ENCODE peak calls at places on chromosomes 4 and X, in five cellular contexts. One of them, this sample, is unnamed.

GRCh38 chr4:57231781-57232180 is 121.6 kb upstream of the IGFBP7 start:
- DNase-seq in COR-L47: no peak
- DNase-seq in IMR-90: no peak
- DNase-seq in NCI-H2029: no peak
- DNase-seq in activated CD8-positive, alpha-beta memory T cell treated with anti-CD3 and anti-CD28 coated beads for 24 hours: no peak
- DNase-seq in this sample: peak

GRCh38 chr4:6063684-6064083 is 45.5 kb upstream of the C4orf50 start:
- DNase-seq in IMR-90: no peak
- DNase-seq in activated CD8-positive, alpha-beta memory T cell treated with anti-CD3 and anti-CD28 coated beads for 24 hours: no peak
- DNase-seq in COR-L47: no peak
- DNase-seq in NCI-H2029: no peak
- DNase-seq in this sample: no peak

GRCh38 chr4:128776794-128777216 is 32.7 kb upstream of the JADE1 start:
- DNase-seq in NCI-H2029: peak
- DNase-seq in activated CD8-positive, alpha-beta memory T cell treated with anti-CD3 and anti-CD28 coated beads for 24 hours: no peak
- DNase-seq in IMR-90: peak
- DNase-seq in COR-L47: no peak
- DNase-seq in this sample: peak

GRCh38 chrX:24100713-24101112 is 46.0 kb downstream of the EIF2S3 start:
- DNase-seq in activated CD8-positive, alpha-beta memory T cell treated with anti-CD3 and anti-CD28 coated beads for 24 hours: no peak
- DNase-seq in NCI-H2029: no peak
- DNase-seq in IMR-90: peak
- DNase-seq in COR-L47: no peak
- DNase-seq in this sample: no peak

GRCh38 chr4:85579942-85580341 is 105.0 kb downstream of the ARHGAP24 start:
- DNase-seq in COR-L47: no peak
- DNase-seq in activated CD8-positive, alpha-beta memory T cell treated with anti-CD3 and anti-CD28 coated beads for 24 hours: no peak
- DNase-seq in IMR-90: no peak
- DNase-seq in NCI-H2029: no peak
- DNase-seq in this sample: no peak

GRCh38 chrX:39133971-39134370 is 332.7 kb downstream of the MID1IP1 start:
- DNase-seq in NCI-H2029: peak
- DNase-seq in COR-L47: no peak
- DNase-seq in activated CD8-positive, alpha-beta memory T cell treated with anti-CD3 and anti-CD28 coated beads for 24 hours: no peak
- DNase-seq in IMR-90: no peak
- DNase-seq in this sample: no peak

GRCh38 chr4:54643172-54643571 is 14.6 kb upstream of the KIT start:
- DNase-seq in COR-L47: no peak
- DNase-seq in NCI-H2029: no peak
- DNase-seq in IMR-90: no peak
- DNase-seq in activated CD8-positive, alpha-beta memory T cell treated with anti-CD3 and anti-CD28 coated beads for 24 hours: no peak
- DNase-seq in this sample: no peak

GRCh38 chr4:116636917-116637316 is 448.5 kb downstream of the TRAM1L1 start:
- DNase-seq in COR-L47: no peak
- DNase-seq in activated CD8-positive, alpha-beta memory T cell treated with anti-CD3 and anti-CD28 coated beads for 24 hours: no peak
- DNase-seq in NCI-H2029: no peak
- DNase-seq in IMR-90: no peak
- DNase-seq in this sample: no peak

GRCh38 chr4:133084421-133084820 is 64.7 kb upstream of the PCDH10 start:
- DNase-seq in activated CD8-positive, alpha-beta memory T cell treated with anti-CD3 and anti-CD28 coated beads for 24 hours: no peak
- DNase-seq in NCI-H2029: no peak
- DNase-seq in IMR-90: no peak
- DNase-seq in COR-L47: no peak
- DNase-seq in this sample: no peak

GRCh38 chr4:144967161-144967560 is 130.8 kb downstream of the ANAPC10 start:
- DNase-seq in COR-L47: no peak
- DNase-seq in activated CD8-positive, alpha-beta memory T cell treated with anti-CD3 and anti-CD28 coated beads for 24 hours: no peak
- DNase-seq in IMR-90: no peak
- DNase-seq in NCI-H2029: no peak
- DNase-seq in this sample: no peak

GRCh38 chrX:42022158-42022557 is 98.8 kb upstream of the CASK start:
- DNase-seq in activated CD8-positive, alpha-beta memory T cell treated with anti-CD3 and anti-CD28 coated beads for 24 hours: no peak
- DNase-seq in IMR-90: no peak
- DNase-seq in NCI-H2029: no peak
- DNase-seq in COR-L47: no peak
- DNase-seq in this sample: no peak

GRCh38 chr4:128288689-128289106 is 1.1 kb upstream of the PGRMC2 start:
- DNase-seq in IMR-90: peak
- DNase-seq in COR-L47: no peak
- DNase-seq in activated CD8-positive, alpha-beta memory T cell treated with anti-CD3 and anti-CD28 coated beads for 24 hours: no peak
- DNase-seq in NCI-H2029: peak
- DNase-seq in this sample: no peak

GRCh38 chr4:123667496-123667895 is 270.9 kb downstream of the SPRY1 start:
- DNase-seq in NCI-H2029: no peak
- DNase-seq in IMR-90: peak
- DNase-seq in activated CD8-positive, alpha-beta memory T cell treated with anti-CD3 and anti-CD28 coated beads for 24 hours: no peak
- DNase-seq in COR-L47: no peak
- DNase-seq in this sample: peak

GRCh38 chrX:12480956-12481355 is 310.3 kb upstream of the PRPS2 start:
- DNase-seq in activated CD8-positive, alpha-beta memory T cell treated with anti-CD3 and anti-CD28 coated beads for 24 hours: no peak
- DNase-seq in COR-L47: no peak
- DNase-seq in IMR-90: peak
- DNase-seq in NCI-H2029: no peak
- DNase-seq in this sample: no peak

GRCh38 chr4:77104405-77105292 is 28.9 kb upstream of the CCNI start:
- DNase-seq in NCI-H2029: peak
- DNase-seq in activated CD8-positive, alpha-beta memory T cell treated with anti-CD3 and anti-CD28 coated beads for 24 hours: no peak
- DNase-seq in COR-L47: peak
- DNase-seq in IMR-90: no peak
- DNase-seq in this sample: no peak

GRCh38 chr4:92066485-92066884 is 237.3 kb upstream of the GRID2 start:
- DNase-seq in NCI-H2029: no peak
- DNase-seq in COR-L47: no peak
- DNase-seq in activated CD8-positive, alpha-beta memory T cell treated with anti-CD3 and anti-CD28 coated beads for 24 hours: no peak
- DNase-seq in IMR-90: no peak
- DNase-seq in this sample: no peak

GRCh38 chrX:155767101-155767878 is 113.9 kb upstream of the VAMP7 start:
- DNase-seq in NCI-H2029: peak
- DNase-seq in IMR-90: peak
- DNase-seq in activated CD8-positive, alpha-beta memory T cell treated with anti-CD3 and anti-CD28 coated beads for 24 hours: no peak
- DNase-seq in COR-L47: no peak
- DNase-seq in this sample: peak

GRCh38 chr4:148998719-148999118 is 556.5 kb upstream of the NR3C2 start:
- DNase-seq in NCI-H2029: no peak
- DNase-seq in activated CD8-positive, alpha-beta memory T cell treated with anti-CD3 and anti-CD28 coated beads for 24 hours: no peak
- DNase-seq in COR-L47: no peak
- DNase-seq in IMR-90: peak
- DNase-seq in this sample: peak

GRCh38 chr4:182085051-182085480 is 158.1 kb upstream of the TENM3 start:
- DNase-seq in activated CD8-positive, alpha-beta memory T cell treated with anti-CD3 and anti-CD28 coated beads for 24 hours: no peak
- DNase-seq in NCI-H2029: no peak
- DNase-seq in IMR-90: no peak
- DNase-seq in COR-L47: no peak
- DNase-seq in this sample: no peak

GRCh38 chr4:146155152-146155724 is 20.3 kb upstream of the LSM6 start:
- DNase-seq in NCI-H2029: no peak
- DNase-seq in IMR-90: no peak
- DNase-seq in COR-L47: no peak
- DNase-seq in activated CD8-positive, alpha-beta memory T cell treated with anti-CD3 and anti-CD28 coated beads for 24 hours: no peak
- DNase-seq in this sample: no peak

GRCh38 chrX:133544778-133545177 is 129.5 kb upstream of the GPC4 start:
- DNase-seq in NCI-H2029: no peak
- DNase-seq in activated CD8-positive, alpha-beta memory T cell treated with anti-CD3 and anti-CD28 coated beads for 24 hours: no peak
- DNase-seq in IMR-90: no peak
- DNase-seq in COR-L47: no peak
- DNase-seq in this sample: no peak

GRCh38 chr4:156676116-156676851 is 295.3 kb downstream of the PDGFC start:
- DNase-seq in COR-L47: no peak
- DNase-seq in NCI-H2029: no peak
- DNase-seq in activated CD8-positive, alpha-beta memory T cell treated with anti-CD3 and anti-CD28 coated beads for 24 hours: no peak
- DNase-seq in IMR-90: no peak
- DNase-seq in this sample: no peak

GRCh38 chr4:125322363-125322730 is 7.6 kb downstream of the FAT4 start:
- DNase-seq in IMR-90: peak
- DNase-seq in COR-L47: no peak
- DNase-seq in NCI-H2029: no peak
- DNase-seq in activated CD8-positive, alpha-beta memory T cell treated with anti-CD3 and anti-CD28 coated beads for 24 hours: no peak
- DNase-seq in this sample: peak

GRCh38 chr4:139550724-139551429 is 5.1 kb downstream of the SETD7 start:
- DNase-seq in COR-L47: no peak
- DNase-seq in activated CD8-positive, alpha-beta memory T cell treated with anti-CD3 and anti-CD28 coated beads for 24 hours: no peak
- DNase-seq in IMR-90: peak
- DNase-seq in NCI-H2029: no peak
- DNase-seq in this sample: no peak

This sample was measured in HCEC 1CT.